ENCODE peak calls at places on chromosome 1, in seven cellular contexts. I is HCT116, F is PC-9, V is neuronal stem cell, H is neural progenitor cell, N is IMR-90, B is PC-3. W is an unnamed sample. For H3K4me1, the result is how much of the 10 kb centered on the place peaks cover.

GRCh38 chr1:234958066-234958701 is 170.5 kb downstream of the TOMM20 start:
- DNase-seq in I (no peak), F (no peak), V (no peak), H (no peak), N (no peak), B (no peak), W (no peak)

GRCh38 chr1:201636581-201636980 is 97.7 kb downstream of the NAV1 start:
- DNase-seq in I (no peak), F (no peak), V (no peak), H (no peak), N (peak), B (no peak), W (no peak)

GRCh38 chr1:119735217-119735616 is 23.5 kb downstream of the PHGDH start:
- DNase-seq in I (no peak), F (no peak), V (no peak), H (no peak), N (no peak), B (no peak), W (no peak)

GRCh38 chr1:243930822-243931671 is 81.0 kb upstream of the AKT3 start:
- DNase-seq in I (no peak), F (no peak), V (peak), H (peak), N (no peak), B (no peak), W (no peak)

GRCh38 chr1:64042331-64043100 is 160.9 kb upstream of the UBE2U start:
- DNase-seq in I (no peak), F (no peak), V (no peak), H (peak), N (peak), B (peak), W (peak)

GRCh38 chr1:38776466-38776865 is 83.1 kb downstream of the RRAGC start:
- DNase-seq in I (no peak), F (no peak), V (no peak), H (no peak), N (no peak), B (no peak), W (no peak)

GRCh38 chr1:32991819-32992488 is 27.3 kb upstream of the RNF19B start:
- DNase-seq in I (no peak), F (no peak), V (no peak), H (no peak), N (no peak), B (no peak), W (no peak)

GRCh38 chr1:1966086-1966740 is 37.4 kb downstream of the CFAP74 start:
- DNase-seq in I (no peak), F (no peak), V (no peak), H (no peak), N (no peak), B (no peak), W (no peak)

GRCh38 chr1:184597652-184598357 is 156.9 kb downstream of the EDEM3 start:
- DNase-seq in I (no peak), F (no peak), V (no peak), H (no peak), N (peak), B (no peak), W (no peak)

GRCh38 chr1:3922201-3922725 is 22.2 kb upstream of the C1orf174 start:
- DNase-seq in I (no peak), F (peak), V (no peak), H (no peak), N (no peak), B (no peak), W (no peak)

GRCh38 chr1:145786271-145786670 is 37.6 kb downstream of the RNF115 start:
- DNase-seq in I (no peak), F (no peak), V (no peak), H (no peak), N (no peak), B (no peak), W (no peak)

GRCh38 chr1:75787524-75787923 is 1.5 kb downstream of the RABGGTB start:
- DNase-seq in I (no peak), F (no peak), V (no peak), H (no peak), N (no peak), B (no peak), W (no peak)
- H3K4me1 ChIP-seq in I (under half), F (half or more), V (under half), H (under half), N (under half), B (under half), W (under half)

GRCh38 chr1:47563206-47563605 is 125.4 kb downstream of the FOXD2 start:
- DNase-seq in I (no peak), F (no peak), V (no peak), H (no peak), N (no peak), B (no peak), W (no peak)

GRCh38 chr1:47562799-47563198 is 125.0 kb downstream of the FOXD2 start:
- DNase-seq in I (no peak), F (no peak), V (no peak), H (no peak), N (no peak), B (no peak), W (no peak)

GRCh38 chr1:47562147-47562546 is 124.3 kb downstream of the FOXD2 start:
- DNase-seq in I (no peak), F (no peak), V (no peak), H (no peak), N (no peak), B (no peak), W (no peak)

GRCh38 chr1:47559944-47560695 is 122.3 kb downstream of the FOXD2 start:
- DNase-seq in I (no peak), F (no peak), V (no peak), H (no peak), N (no peak), B (no peak), W (no peak)

GRCh38 chr1:47561523-47562007 is 123.7 kb downstream of the FOXD2 start:
- DNase-seq in I (no peak), F (no peak), V (no peak), H (no peak), N (no peak), B (peak), W (peak)
- H3K4me2 ChIP-seq in I (peak), F (peak), V (no peak), H (no peak), N (no peak), B (peak), W (peak)

DNA sequence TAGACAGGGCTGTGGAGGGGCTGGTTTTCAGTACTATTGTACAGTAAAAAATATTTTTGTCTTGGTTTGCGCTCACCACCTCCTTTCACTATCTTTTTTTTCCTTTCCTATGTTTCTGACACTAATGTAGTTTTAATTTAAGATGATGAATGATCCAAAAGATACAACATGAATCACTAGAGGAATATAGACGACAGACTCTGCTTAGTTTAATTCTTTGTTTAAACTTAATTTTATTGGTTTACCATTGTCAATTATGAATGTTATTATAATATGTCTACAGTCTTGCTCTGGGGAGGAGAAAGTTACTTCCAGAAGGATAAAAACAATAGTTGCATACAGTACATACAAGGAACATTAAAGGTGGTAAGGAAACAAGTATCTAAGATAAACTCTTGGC is 682.4 kb upstream of the ADGRL4 start:
- DNase-seq in I (no peak), F (no peak), V (no peak), H (no peak), N (no peak), B (no peak), W (no peak)
- H2AFZ ChIP-seq in I (no peak), F (no peak), V (peak), H (no peak), N (no peak), B (no peak), W (no peak)

GRCh38 chr1:54795841-54796468 is 5.2 kb downstream of the TTC22 start:
- DNase-seq in I (no peak), F (peak), V (no peak), H (no peak), N (no peak), B (no peak), W (no peak)
- H3K4me1 ChIP-seq in I (under half), F (half or more), V (under half), H (under half), N (under half), B (half or more), W (under half)

DNA sequence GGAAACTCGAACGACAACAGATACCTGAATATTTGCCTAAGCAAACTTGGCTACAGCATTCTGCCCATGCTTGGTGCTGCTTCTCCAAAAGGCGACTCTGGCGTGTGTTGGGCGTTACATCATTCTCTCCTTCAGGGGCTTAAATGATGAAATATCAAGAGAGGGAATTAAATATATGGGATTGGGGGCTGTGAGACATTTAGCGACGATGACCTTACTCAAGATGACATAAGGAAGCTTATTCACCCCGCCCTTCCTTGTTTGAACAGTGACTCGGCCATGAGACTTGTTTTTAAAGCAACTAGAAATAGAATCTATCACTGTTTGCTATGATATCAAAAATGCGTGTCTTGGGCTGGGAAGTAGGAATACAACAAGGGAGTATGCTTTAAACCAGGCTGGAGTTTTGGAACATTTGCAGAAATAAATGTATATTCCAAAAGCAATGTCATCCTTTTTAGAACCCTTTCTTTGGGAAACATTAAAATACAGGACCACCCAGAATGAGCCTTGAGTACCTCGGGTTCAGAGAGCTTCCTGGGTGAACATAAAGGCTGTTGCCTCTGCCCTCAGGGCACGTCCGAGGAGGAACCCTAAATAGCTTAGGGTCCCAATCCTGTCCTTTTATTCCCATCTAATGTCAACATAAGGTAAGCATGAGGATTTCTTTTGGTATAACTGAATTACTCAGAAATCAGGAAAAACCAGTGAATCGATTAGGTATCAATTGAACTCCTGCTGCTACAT is 123.3 kb upstream of the SLC45A1 start:
- DNase-seq in I (peak), F (peak), V (no peak), H (no peak), N (peak), B (peak), W (peak)
- H3K4me2 ChIP-seq in I (peak), F (peak), V (no peak), H (no peak), N (no peak), B (peak), W (peak)

GRCh38 chr1:209650454-209650853 is 1.8 kb downstream of the LAMB3 start:
- DNase-seq in I (no peak), F (no peak), V (no peak), H (no peak), N (no peak), B (no peak), W (peak)

GRCh38 chr1:209652873-209653401 is 712 bp upstream of the LAMB3 start:
- DNase-seq in I (peak), F (peak), V (no peak), H (no peak), N (peak), B (peak), W (peak)

GRCh38 chr1:209652121-209652742 is at the start of gene LAMB3:
- DNase-seq in I (peak), F (peak), V (no peak), H (no peak), N (no peak), B (peak), W (peak)

GRCh38 chr1:209648931-209649776 is 3.1 kb downstream of the LAMB3 start:
- DNase-seq in I (peak), F (peak), V (no peak), H (no peak), N (peak), B (peak), W (peak)

DNA sequence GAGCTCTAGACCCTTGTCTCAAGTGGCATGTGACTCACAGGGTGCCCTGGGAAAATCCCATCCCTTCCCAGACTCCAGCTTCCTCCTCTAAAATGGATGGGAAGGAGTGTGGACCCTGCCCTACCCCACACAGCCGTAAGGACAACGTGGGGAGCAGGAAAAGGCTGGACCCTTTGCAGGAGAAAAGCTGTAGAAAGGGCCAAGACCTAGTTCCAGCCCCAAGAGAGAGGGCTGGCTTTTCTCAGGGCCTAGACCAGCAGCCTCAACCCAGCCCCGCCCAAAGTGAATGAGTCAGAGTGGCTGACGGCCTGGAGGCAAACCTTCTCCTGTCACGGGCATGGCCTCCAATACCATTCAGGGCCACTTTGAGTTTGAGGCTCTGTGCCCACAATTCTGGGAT is 1.1 kb downstream of the LAMB3 start:
- DNase-seq in I (peak), F (peak), V (no peak), H (no peak), N (peak), B (peak), W (peak)
- H2AFZ ChIP-seq in I (no peak), F (no peak), V (no peak), H (no peak), N (peak), B (no peak), W (no peak)

DNA sequence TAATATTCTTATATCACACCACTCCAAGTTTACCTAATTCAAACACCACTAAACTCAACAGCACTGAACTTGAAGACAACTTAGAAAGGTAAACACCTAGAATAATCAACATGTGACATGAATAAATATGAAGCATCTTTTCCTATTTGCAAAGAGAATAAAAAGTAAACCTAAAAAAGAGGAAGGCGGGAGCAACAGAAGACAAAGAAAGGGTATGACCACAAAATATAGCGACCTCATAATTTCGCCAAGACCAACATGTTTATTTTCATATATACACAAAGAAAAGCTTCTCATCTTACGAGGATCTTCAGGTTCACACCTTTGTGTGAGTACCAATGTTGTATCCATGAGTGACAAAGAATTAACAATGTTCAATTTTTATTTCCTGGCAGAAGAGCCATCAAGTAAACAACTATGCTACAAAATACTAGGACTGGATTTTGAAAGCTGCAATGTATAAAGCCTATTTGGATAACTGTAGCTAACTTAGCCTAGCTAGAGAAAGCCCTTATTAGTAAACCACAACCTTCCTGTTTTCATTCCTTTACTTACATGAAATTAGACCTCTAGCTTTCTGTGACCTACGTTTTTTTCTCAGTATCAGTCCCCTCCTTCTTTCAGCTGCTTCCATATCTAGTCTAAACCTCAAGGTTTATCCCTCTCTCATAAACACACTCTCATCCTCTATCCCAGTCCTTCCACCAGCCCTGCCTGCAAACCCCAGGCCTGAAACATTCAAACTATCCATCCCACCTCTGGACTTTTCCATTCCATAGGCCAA is 21.3 kb upstream of the PHTF1 start:
- DNase-seq in I (no peak), F (no peak), V (no peak), H (no peak), N (peak), B (no peak), W (no peak)
- H3K4me1 ChIP-seq in I (under half), F (under half), V (under half), H (under half), N (under half), B (under half), W (under half)

W was measured in mammary epithelial cell.